ENCODE peak calls at places on chromosomes 1 and 21, in six cellular contexts. L is A549, D is K562, U is WTC11, K is endothelial cell of umbilical vein, Q is HepG2. W is an unnamed sample.
A peak's percentile ranks its signal among the peaks of the same experiment; 100 is the strongest.

GRCh38 chr1:231600461-231600976 is 26.1 kb upstream of the DISC1 start:
- DNase-seq in L (no peak), D (no peak), U (no peak), K (peak; percentile 7), Q (no peak), W (no peak)

GRCh38 chr1:228226956-228227791 is 19.3 kb downstream of the OBSCN start:
- DNase-seq in L (peak; percentile 25), D (peak; percentile 56), U (no peak), K (peak; percentile 15), Q (peak; percentile 48), W (peak; percentile 32)

GRCh38 chr1:218323568-218324225 is 21.4 kb upstream of the TGFB2 start:
- DNase-seq in L (no peak), D (no peak), U (no peak), K (no peak), Q (no peak), W (no peak)

GRCh38 chr1:232575524-232576040 is 54.4 kb downstream of the SIPA1L2 start:
- DNase-seq in L (no peak), D (no peak), U (no peak), K (peak; percentile 33), Q (no peak), W (no peak)

GRCh38 chr1:153390938-153391710 is at the start of gene S100A8:
- DNase-seq in L (no peak), D (no peak), U (no peak), K (no peak), Q (no peak), W (no peak)

GRCh38 chr1:2003564-2004131 is at the start of gene CFAP74:
- DNase-seq in L (no peak), D (peak; percentile 88), U (peak; percentile 89), K (no peak), Q (peak; percentile 34), W (peak; percentile 96)

GRCh38 chr1:109208847-109209463 is 4.8 kb upstream of the SARS1 start:
- DNase-seq in L (no peak), D (no peak), U (no peak), K (no peak), Q (no peak), W (no peak)

GRCh38 chr1:229251185-229251584 is 19.7 kb upstream of the RAB4A start:
- DNase-seq in L (no peak), D (no peak), U (no peak), K (no peak), Q (no peak), W (no peak)

GRCh38 chr1:183841950-183842816 is 37.3 kb downstream of the RGL1 start:
- DNase-seq in L (no peak), D (no peak), U (no peak), K (peak; percentile 80), Q (peak; percentile 88), W (no peak)

GRCh38 chr21:32776743-32777142 is 5.2 kb upstream of the PAXBP1 start:
- DNase-seq in L (no peak), D (no peak), U (no peak), K (no peak), Q (no peak), W (no peak)

GRCh38 chr1:205317311-205317917 is 4.1 kb downstream of the NUAK2 start:
- DNase-seq in L (no peak), D (no peak), U (no peak), K (peak; percentile 59), Q (peak; percentile 59), W (no peak)

GRCh38 chr1:94020764-94021579 is 100.0 kb downstream of the ABCA4 start:
- DNase-seq in L (no peak), D (no peak), U (no peak), K (peak; percentile 83), Q (no peak), W (no peak)

GRCh38 chr1:21814241-21814918 is 2.3 kb downstream of the LDLRAD2 start:
- DNase-seq in L (no peak), D (peak; percentile 60), U (peak; percentile 82), K (no peak), Q (no peak), W (peak; percentile 91)

GRCh38 chr1:82108843-82109242 is 308.1 kb downstream of the ADGRL2 start:
- DNase-seq in L (no peak), D (no peak), U (no peak), K (no peak), Q (no peak), W (no peak)

GRCh38 chr1:153945131-153945794 is 1.3 kb downstream of the DENND4B start:
- DNase-seq in L (no peak), D (peak; percentile 77), U (no peak), K (peak; percentile 35), Q (no peak), W (no peak)

GRCh38 chr21:33245289-33245918 is 15.7 kb downstream of the IFNAR2 start:
- DNase-seq in L (no peak), D (no peak), U (no peak), K (no peak), Q (peak; percentile 59), W (no peak)

GRCh38 chr1:100909018-100909417 is 13.1 kb downstream of the SLC30A7 start:
- DNase-seq in L (no peak), D (no peak), U (no peak), K (no peak), Q (no peak), W (no peak)

GRCh38 chr1:111214884-111215283 is 12.6 kb upstream of the CHI3L2 start:
- DNase-seq in L (no peak), D (no peak), U (no peak), K (no peak), Q (no peak), W (no peak)

GRCh38 chr1:207024202-207025143 is 8.1 kb downstream of the C1orf116 start:
- DNase-seq in L (no peak), D (peak; percentile 99), U (no peak), K (no peak), Q (no peak), W (no peak)

GRCh38 chr1:226121587-226122400 is 59.3 kb downstream of the H3-3A start:
- DNase-seq in L (peak; percentile 88), D (peak; percentile 96), U (peak; percentile 89), K (peak; percentile 43), Q (peak; percentile 49), W (peak; percentile 89)

GRCh38 chr1:21568006-21568746 is 59.0 kb downstream of the ALPL start:
- DNase-seq in L (no peak), D (no peak), U (no peak), K (peak; percentile 7), Q (no peak), W (no peak)

GRCh38 chr21:43206231-43207042 is 37.6 kb downstream of the CRYAA start:
- DNase-seq in L (no peak), D (no peak), U (peak; percentile 11), K (no peak), Q (no peak), W (no peak)

GRCh38 chr21:35338881-35339632 is 290.0 kb upstream of the RUNX1 start:
- DNase-seq in L (no peak), D (no peak), U (no peak), K (no peak), Q (no peak), W (no peak)

GRCh38 chr1:75123756-75124155 is 10.4 kb upstream of the LHX8 start:
- DNase-seq in L (no peak), D (no peak), U (no peak), K (no peak), Q (no peak), W (no peak)

GRCh38 chr1:75127916-75128717 is 6.1 kb upstream of the LHX8 start:
- DNase-seq in L (no peak), D (no peak), U (no peak), K (no peak), Q (no peak), W (no peak)

GRCh38 chr1:75124510-75124909 is 9.7 kb upstream of the LHX8 start:
- DNase-seq in L (no peak), D (peak; percentile 28), U (peak; percentile 65), K (no peak), Q (peak; percentile 6), W (no peak)

GRCh38 chr1:75126611-75127101 is 7.5 kb upstream of the LHX8 start:
- DNase-seq in L (no peak), D (no peak), U (no peak), K (no peak), Q (no peak), W (no peak)

DNA sequence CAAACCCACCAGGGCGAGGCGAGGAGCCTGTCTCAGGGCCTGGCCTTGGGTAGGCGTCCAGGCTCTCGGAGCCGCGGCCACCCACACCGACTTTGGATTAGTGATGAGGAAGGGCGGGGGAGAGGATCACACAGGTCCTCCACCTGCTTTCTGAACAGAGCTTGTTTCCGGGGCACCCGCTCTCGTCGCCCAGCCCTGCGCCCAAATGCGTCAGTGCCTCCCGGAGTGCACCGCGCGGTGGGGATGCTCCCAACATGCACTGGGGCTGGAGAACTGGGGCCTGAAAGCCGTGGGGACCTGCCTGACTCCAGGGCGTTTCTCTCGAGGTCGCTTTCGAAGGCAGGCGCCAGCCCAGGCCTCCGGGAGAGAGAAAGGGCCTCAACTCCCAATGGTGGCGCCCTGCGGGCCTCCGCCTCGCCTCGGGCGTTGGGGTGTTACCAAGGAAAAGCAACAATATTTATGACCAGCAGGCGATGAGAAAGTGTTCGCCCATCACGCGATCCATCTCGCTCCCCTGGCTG is 9.0 kb upstream of the LHX8 start:
- DNase-seq in L (no peak), D (no peak), U (no peak), K (no peak), Q (no peak), W (no peak)
- TF ChIP-seq JUN in L (no peak), D (no peak), U (no peak), K (no peak), Q (no peak), W (no peak)

DNA sequence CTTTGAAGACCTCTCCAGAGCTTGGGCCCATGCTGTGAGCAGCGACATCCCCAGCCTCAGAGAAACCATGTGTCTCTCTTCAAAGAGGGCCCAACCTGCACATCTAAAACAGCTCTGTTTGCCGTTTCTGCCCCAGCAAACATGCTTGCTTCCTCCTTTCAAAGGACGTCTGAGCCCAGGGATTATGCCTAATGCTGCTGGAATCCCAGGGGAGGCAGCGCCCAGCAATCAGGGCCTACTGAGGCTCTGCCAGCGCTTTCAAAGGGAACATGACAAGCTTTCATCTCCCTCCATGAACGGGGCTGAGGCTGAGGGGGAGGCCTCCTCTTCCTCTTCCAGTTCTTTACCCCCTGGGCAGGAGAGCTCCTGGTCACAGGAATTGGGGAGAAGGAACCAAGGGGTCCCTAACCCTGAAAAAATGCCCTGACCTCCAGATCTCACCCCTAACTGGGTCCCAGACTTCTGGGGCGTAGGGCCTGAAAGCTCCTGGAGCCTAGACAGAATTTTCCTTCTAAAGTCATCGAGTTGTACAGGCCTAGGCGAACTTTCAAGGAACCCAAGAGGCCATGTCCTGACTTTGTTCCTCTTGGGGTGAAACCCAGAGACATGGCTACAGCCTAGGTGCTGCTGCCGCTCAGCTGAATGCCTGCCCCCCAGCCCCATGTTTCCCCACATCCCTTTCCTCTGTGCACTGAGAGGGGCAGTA is 13.4 kb upstream of the ASCL5 start:
- DNase-seq in L (no peak), D (no peak), U (no peak), K (no peak), Q (peak; percentile 33), W (no peak)
- TF ChIP-seq JUN in L (no peak), D (no peak), U (no peak), K (no peak), Q (no peak), W (no peak)

GRCh38 chr1:175192630-175193338 is at the start of gene KIAA0040:
- DNase-seq in L (peak; percentile 63), D (peak; percentile 88), U (peak; percentile 72), K (peak; percentile 62), Q (peak; percentile 65), W (peak; percentile 72)
- TF ChIP-seq JUN in L (no peak), D (no peak), U (no peak), K (no peak), Q (no peak), W (no peak)

DNA sequence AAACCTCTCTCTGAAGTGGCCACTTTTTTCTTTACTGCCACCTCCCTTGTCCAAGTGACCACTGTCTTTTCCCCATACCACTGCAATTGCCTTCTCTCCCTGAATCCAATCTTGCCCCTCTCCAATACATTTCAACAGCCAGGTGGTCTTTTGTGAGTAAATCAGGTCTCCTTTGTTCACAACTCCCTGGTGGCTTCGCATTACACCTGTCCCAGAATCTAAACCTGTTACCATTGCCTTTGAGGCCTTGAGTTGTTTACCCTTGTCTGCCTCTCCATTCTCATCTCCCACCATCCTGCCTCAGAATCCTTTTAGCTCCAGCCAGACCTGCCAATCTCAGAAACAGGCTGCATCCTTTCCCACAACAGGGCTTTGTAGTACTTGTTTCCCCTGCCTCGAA is 21.8 kb upstream of the DYNLT5 start:
- DNase-seq in L (no peak), D (no peak), U (no peak), K (no peak), Q (no peak), W (no peak)
- TF ChIP-seq JUN in L (no peak), D (no peak), U (no peak), K (no peak), Q (no peak), W (no peak)

W was measured in H1.